ENCODE peak calls at places on chromosomes 2 and 18, in seven cellular contexts. One of them, this sample, is unnamed.

GRCh38 chr2:118251427-118251826 is 163.2 kb downstream of the INSIG2 start:
- DNase-seq in neuronal stem cell: peak; percentile 26
- DNase-seq in mesendoderm: peak; percentile 79
- DNase-seq in IMR-90: no peak
- DNase-seq in mesenchymal stem cell: no peak
- DNase-seq in H1: no peak
- DNase-seq in trophoblast cell: peak; percentile 14
- DNase-seq in this sample: no peak

GRCh38 chr2:226771067-226771466 is 28.6 kb downstream of the IRS1 start:
- DNase-seq in neuronal stem cell: no peak
- DNase-seq in mesendoderm: no peak
- DNase-seq in IMR-90: no peak
- DNase-seq in mesenchymal stem cell: no peak
- DNase-seq in H1: no peak
- DNase-seq in trophoblast cell: no peak
- DNase-seq in this sample: no peak

GRCh38 chr18:44107187-44107586 is 573.5 kb upstream of the SETBP1 start:
- DNase-seq in neuronal stem cell: no peak
- DNase-seq in mesendoderm: no peak
- DNase-seq in IMR-90: no peak
- DNase-seq in mesenchymal stem cell: peak; percentile 6
- DNase-seq in H1: no peak
- DNase-seq in trophoblast cell: peak; percentile 38
- DNase-seq in this sample: no peak

GRCh38 chr2:109448946-109449788 is 164.6 kb downstream of the SEPTIN10 start:
- DNase-seq in neuronal stem cell: no peak
- DNase-seq in mesendoderm: peak; percentile 23
- DNase-seq in IMR-90: no peak
- DNase-seq in mesenchymal stem cell: no peak
- DNase-seq in H1: no peak
- DNase-seq in trophoblast cell: no peak
- DNase-seq in this sample: no peak

GRCh38 chr2:219045937-219046550 is 4.7 kb upstream of the CFAP65 start:
- DNase-seq in neuronal stem cell: peak; percentile 63
- DNase-seq in mesendoderm: peak; percentile 68
- DNase-seq in IMR-90: peak; percentile 27
- DNase-seq in mesenchymal stem cell: peak; percentile 45
- DNase-seq in H1: no peak
- DNase-seq in trophoblast cell: peak; percentile 10
- DNase-seq in this sample: peak; percentile 63

GRCh38 chr2:241216211-241216761 is 27.8 kb downstream of the ANO7 start:
- DNase-seq in neuronal stem cell: no peak
- DNase-seq in mesendoderm: peak; percentile 69
- DNase-seq in IMR-90: no peak
- DNase-seq in mesenchymal stem cell: no peak
- DNase-seq in H1: no peak
- DNase-seq in trophoblast cell: no peak
- DNase-seq in this sample: no peak

GRCh38 chr2:159549234-159549633 is 67.1 kb downstream of the BAZ2B start:
- DNase-seq in neuronal stem cell: no peak
- DNase-seq in mesendoderm: no peak
- DNase-seq in IMR-90: peak; percentile 12
- DNase-seq in mesenchymal stem cell: peak; percentile 5
- DNase-seq in H1: no peak
- DNase-seq in trophoblast cell: no peak
- DNase-seq in this sample: no peak

GRCh38 chr2:122168799-122169198 is 413.3 kb downstream of the TSN start:
- DNase-seq in neuronal stem cell: no peak
- DNase-seq in mesendoderm: peak; percentile 61
- DNase-seq in IMR-90: no peak
- DNase-seq in mesenchymal stem cell: no peak
- DNase-seq in H1: peak; percentile 13
- DNase-seq in trophoblast cell: no peak
- DNase-seq in this sample: peak; percentile 66

GRCh38 chr2:238380336-238380735 is 46.4 kb upstream of the ASB1 start:
- DNase-seq in neuronal stem cell: no peak
- DNase-seq in mesendoderm: no peak
- DNase-seq in IMR-90: no peak
- DNase-seq in mesenchymal stem cell: no peak
- DNase-seq in H1: no peak
- DNase-seq in trophoblast cell: no peak
- DNase-seq in this sample: no peak

GRCh38 chr2:42918041-42918440 is 125.7 kb upstream of the HAAO start:
- DNase-seq in neuronal stem cell: no peak
- DNase-seq in mesendoderm: no peak
- DNase-seq in IMR-90: no peak
- DNase-seq in mesenchymal stem cell: no peak
- DNase-seq in H1: no peak
- DNase-seq in trophoblast cell: no peak
- DNase-seq in this sample: no peak

GRCh38 chr2:96548558-96549465 is 12.3 kb downstream of the ARID5A start:
- DNase-seq in neuronal stem cell: no peak
- DNase-seq in mesendoderm: no peak
- DNase-seq in IMR-90: no peak
- DNase-seq in mesenchymal stem cell: no peak
- DNase-seq in H1: no peak
- DNase-seq in trophoblast cell: no peak
- DNase-seq in this sample: no peak

GRCh38 chr2:11998218-11998617 is 251.8 kb downstream of the LPIN1 start:
- DNase-seq in neuronal stem cell: no peak
- DNase-seq in mesendoderm: no peak
- DNase-seq in IMR-90: peak; percentile 61
- DNase-seq in mesenchymal stem cell: peak; percentile 61
- DNase-seq in H1: no peak
- DNase-seq in trophoblast cell: no peak
- DNase-seq in this sample: no peak

GRCh38 chr18:47772374-47773248 is 157.8 kb downstream of the SMAD2 start:
- DNase-seq in neuronal stem cell: peak; percentile 32
- DNase-seq in mesendoderm: peak; percentile 87
- DNase-seq in IMR-90: peak; percentile 42
- DNase-seq in mesenchymal stem cell: peak; percentile 47
- DNase-seq in H1: peak; percentile 78
- DNase-seq in trophoblast cell: peak; percentile 74
- DNase-seq in this sample: peak; percentile 91

GRCh38 chr2:105521176-105521575 is 122.3 kb upstream of the FHL2 start:
- DNase-seq in neuronal stem cell: peak; percentile 8
- DNase-seq in mesendoderm: peak; percentile 14
- DNase-seq in IMR-90: peak; percentile 15
- DNase-seq in mesenchymal stem cell: peak; percentile 49
- DNase-seq in H1: no peak
- DNase-seq in trophoblast cell: no peak
- DNase-seq in this sample: no peak

DNA sequence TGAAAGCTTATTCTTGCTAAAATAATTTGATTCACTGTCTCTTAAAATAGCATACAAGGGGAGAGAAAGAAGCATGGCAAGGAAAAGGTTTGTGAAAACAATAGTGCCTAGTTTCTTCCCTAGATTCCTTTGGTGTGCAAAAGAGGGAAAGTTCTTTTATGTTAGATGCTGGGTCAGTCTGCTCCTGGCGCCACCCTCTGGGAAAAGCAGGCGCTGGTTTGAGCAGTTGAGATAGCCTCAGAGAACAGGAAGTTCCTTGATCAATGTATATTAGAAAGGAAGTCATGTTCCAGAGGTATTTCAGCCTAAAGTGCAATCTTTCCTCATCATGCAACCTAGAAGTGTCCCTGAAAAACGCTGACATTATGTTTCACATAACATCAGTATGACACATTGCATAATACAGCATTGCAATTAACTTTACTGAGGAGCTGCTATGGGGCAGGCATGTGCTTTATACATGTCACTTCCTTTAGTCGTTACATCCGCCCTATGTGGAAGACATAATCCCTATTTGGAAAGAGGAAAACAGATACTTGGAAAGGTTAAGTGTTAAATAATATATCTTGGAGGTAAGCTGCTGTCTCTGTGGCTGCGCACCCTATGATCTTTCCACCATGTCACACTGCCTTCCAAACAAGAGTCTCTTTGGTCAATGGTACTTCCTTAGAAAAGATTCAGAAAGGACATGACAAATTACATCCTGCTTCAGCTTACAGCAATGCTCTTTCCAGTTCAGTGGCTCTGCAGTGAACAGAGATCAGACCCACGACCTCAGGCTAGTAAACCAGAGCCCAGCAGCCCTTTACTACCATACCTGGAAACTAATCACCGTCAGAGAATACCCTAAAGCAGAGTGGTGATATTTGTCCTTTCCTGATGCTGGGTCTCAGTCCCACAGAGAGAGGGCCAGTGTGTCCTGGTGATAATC is 369.7 kb downstream of the RAD51AP2 start:
- DNase-seq in neuronal stem cell: peak; percentile 17
- DNase-seq in mesendoderm: peak; percentile 65
- DNase-seq in IMR-90: no peak
- DNase-seq in mesenchymal stem cell: peak; percentile 48
- DNase-seq in H1: peak; percentile 21
- DNase-seq in trophoblast cell: no peak
- DNase-seq in this sample: peak; percentile 55
- H3K4me1 ChIP-seq in neuronal stem cell: no peaks in the 10 kb centered on the region
- H3K4me1 ChIP-seq in mesendoderm: no peaks in the 10 kb centered on the region
- H3K4me1 ChIP-seq in IMR-90: no peaks in the 10 kb centered on the region
- H3K4me1 ChIP-seq in mesenchymal stem cell: no peaks in the 10 kb centered on the region
- H3K4me1 ChIP-seq in H1: no peaks in the 10 kb centered on the region
- H3K4me1 ChIP-seq in trophoblast cell: no peaks in the 10 kb centered on the region
- H3K4me1 ChIP-seq in this sample: peaks cover 2% of the 10 kb centered on the region

GRCh38 chr18:33334781-33335180 is 105.7 kb downstream of the CCDC178 start:
- DNase-seq in neuronal stem cell: no peak
- DNase-seq in mesendoderm: no peak
- DNase-seq in IMR-90: no peak
- DNase-seq in mesenchymal stem cell: no peak
- DNase-seq in H1: no peak
- DNase-seq in trophoblast cell: no peak
- DNase-seq in this sample: no peak
- H2BK120ac ChIP-seq in neuronal stem cell: no peak overlapping the region
- H2BK120ac ChIP-seq in mesendoderm: no peak overlapping the region
- H2BK120ac ChIP-seq in IMR-90: no peak overlapping the region
- H2BK120ac ChIP-seq in mesenchymal stem cell: no peak overlapping the region
- H2BK120ac ChIP-seq in H1: no peak overlapping the region
- H2BK120ac ChIP-seq in trophoblast cell: no peak overlapping the region
- H2BK120ac ChIP-seq in this sample: no peak overlapping the region

GRCh38 chr2:15812187-15812830 is 128.0 kb upstream of the MYCN start:
- DNase-seq in neuronal stem cell: no peak
- DNase-seq in mesendoderm: peak; percentile 40
- DNase-seq in IMR-90: no peak
- DNase-seq in mesenchymal stem cell: no peak
- DNase-seq in H1: no peak
- DNase-seq in trophoblast cell: no peak
- DNase-seq in this sample: no peak

GRCh38 chr2:15814946-15815345 is 125.4 kb upstream of the MYCN start:
- DNase-seq in neuronal stem cell: no peak
- DNase-seq in mesendoderm: no peak
- DNase-seq in IMR-90: no peak
- DNase-seq in mesenchymal stem cell: no peak
- DNase-seq in H1: no peak
- DNase-seq in trophoblast cell: no peak
- DNase-seq in this sample: no peak

GRCh38 chr2:15816226-15816625 is 124.1 kb upstream of the MYCN start:
- DNase-seq in neuronal stem cell: no peak
- DNase-seq in mesendoderm: no peak
- DNase-seq in IMR-90: no peak
- DNase-seq in mesenchymal stem cell: no peak
- DNase-seq in H1: no peak
- DNase-seq in trophoblast cell: peak; percentile 17
- DNase-seq in this sample: no peak

GRCh38 chr2:15813481-15814266 is 126.7 kb upstream of the MYCN start:
- DNase-seq in neuronal stem cell: no peak
- DNase-seq in mesendoderm: no peak
- DNase-seq in IMR-90: no peak
- DNase-seq in mesenchymal stem cell: no peak
- DNase-seq in H1: no peak
- DNase-seq in trophoblast cell: no peak
- DNase-seq in this sample: no peak

GRCh38 chr2:15814406-15814805 is 125.9 kb upstream of the MYCN start:
- DNase-seq in neuronal stem cell: no peak
- DNase-seq in mesendoderm: no peak
- DNase-seq in IMR-90: no peak
- DNase-seq in mesenchymal stem cell: no peak
- DNase-seq in H1: no peak
- DNase-seq in trophoblast cell: no peak
- DNase-seq in this sample: no peak
- H3K27me3 ChIP-seq in neuronal stem cell: no peaks in the 10 kb centered on the region
- H3K27me3 ChIP-seq in mesendoderm: no peaks in the 10 kb centered on the region
- H3K27me3 ChIP-seq in IMR-90: no peaks in the 10 kb centered on the region
- H3K27me3 ChIP-seq in mesenchymal stem cell: peaks cover 20% of the 10 kb centered on the region
- H3K27me3 ChIP-seq in H1: no peaks in the 10 kb centered on the region
- H3K27me3 ChIP-seq in trophoblast cell: no peaks in the 10 kb centered on the region
- H3K27me3 ChIP-seq in this sample: no peaks in the 10 kb centered on the region

DNA sequence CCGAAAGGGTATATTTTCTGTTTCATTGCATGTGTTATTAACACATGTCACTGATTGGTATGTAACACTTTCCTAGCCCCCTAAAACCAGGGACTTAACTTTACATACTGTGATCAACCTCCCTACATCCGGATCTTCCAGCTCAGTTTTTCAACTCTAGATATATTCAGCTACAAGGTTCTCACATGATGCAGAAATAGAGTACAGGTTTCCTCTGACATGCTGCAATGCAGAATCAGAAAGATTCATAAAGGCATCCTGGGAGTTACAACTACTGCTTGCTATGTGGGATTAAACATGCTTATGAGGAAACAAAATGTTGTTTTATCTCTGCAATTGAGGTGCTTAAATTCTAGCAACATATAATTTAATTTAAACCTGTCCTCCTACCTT is 14.0 kb downstream of the FBXO11 start:
- DNase-seq in neuronal stem cell: no peak
- DNase-seq in mesendoderm: no peak
- DNase-seq in IMR-90: no peak
- DNase-seq in mesenchymal stem cell: no peak
- DNase-seq in H1: no peak
- DNase-seq in trophoblast cell: no peak
- DNase-seq in this sample: no peak
- H3K4me1 ChIP-seq in neuronal stem cell: no peaks in the 10 kb centered on the region
- H3K4me1 ChIP-seq in mesendoderm: no peaks in the 10 kb centered on the region
- H3K4me1 ChIP-seq in IMR-90: peaks cover 6% of the 10 kb centered on the region
- H3K4me1 ChIP-seq in mesenchymal stem cell: peaks cover 1% of the 10 kb centered on the region
- H3K4me1 ChIP-seq in H1: peaks cover 2% of the 10 kb centered on the region
- H3K4me1 ChIP-seq in trophoblast cell: no peaks in the 10 kb centered on the region
- H3K4me1 ChIP-seq in this sample: no peaks in the 10 kb centered on the region

DNA sequence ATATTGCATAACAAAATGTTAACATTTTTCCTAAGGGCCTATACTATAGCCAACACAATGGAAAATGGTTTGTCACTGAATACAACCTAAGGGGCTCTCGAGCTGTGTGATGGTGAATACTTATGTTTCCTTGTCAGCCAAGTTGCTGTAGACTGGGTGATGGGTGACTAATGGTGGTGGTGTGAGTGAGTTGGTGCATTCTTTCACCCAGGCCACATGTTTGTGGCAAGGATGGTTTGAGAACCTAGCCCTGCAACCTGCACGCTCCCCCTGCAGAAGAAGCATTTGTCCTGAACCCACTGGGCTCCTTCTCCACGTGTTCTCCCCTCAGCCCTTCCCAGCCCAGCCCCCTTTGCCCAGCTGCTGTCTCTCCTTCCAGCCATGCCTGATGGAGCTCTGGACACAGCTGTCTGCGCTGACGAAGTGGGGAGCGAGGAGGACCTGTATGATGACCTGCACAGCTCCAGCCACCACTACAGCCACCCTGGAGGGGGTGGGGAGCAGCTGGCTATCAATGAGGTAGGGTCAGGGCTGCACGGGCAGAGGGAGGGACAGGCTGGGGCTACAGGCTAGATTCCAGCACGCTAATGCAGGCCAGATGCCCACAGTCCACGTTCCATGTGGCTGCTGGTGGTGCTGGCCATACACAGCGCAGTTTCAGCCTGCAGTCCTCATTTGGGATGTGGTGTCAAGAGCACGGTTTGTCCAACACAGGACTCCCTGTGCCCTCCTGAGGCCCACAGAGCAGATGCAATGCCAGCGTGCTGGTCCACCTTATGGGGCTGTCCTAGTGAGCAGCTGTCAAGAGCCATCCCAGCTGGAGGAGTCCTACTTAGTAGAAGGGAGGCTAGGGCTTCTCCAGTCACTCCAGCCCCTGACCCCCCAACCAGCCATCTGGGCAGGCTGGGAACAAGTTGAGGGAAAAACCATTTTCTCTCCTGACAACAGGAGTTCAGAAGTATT is 65.4 kb downstream of the FAM168B start:
- DNase-seq in neuronal stem cell: no peak
- DNase-seq in mesendoderm: no peak
- DNase-seq in IMR-90: no peak
- DNase-seq in mesenchymal stem cell: no peak
- DNase-seq in H1: no peak
- DNase-seq in trophoblast cell: no peak
- DNase-seq in this sample: no peak
- H2BK120ac ChIP-seq in neuronal stem cell: no peak overlapping the region
- H2BK120ac ChIP-seq in mesendoderm: no peak overlapping the region
- H2BK120ac ChIP-seq in IMR-90: no peak overlapping the region
- H2BK120ac ChIP-seq in mesenchymal stem cell: no peak overlapping the region
- H2BK120ac ChIP-seq in H1: no peak overlapping the region
- H2BK120ac ChIP-seq in trophoblast cell: no peak overlapping the region
- H2BK120ac ChIP-seq in this sample: no peak overlapping the region